ENCODE peak calls at places on chromosome 10, in eight cellular contexts. One of them, this sample, is unnamed.

GRCh38 chr10:121338206-121338991 is 259.8 kb downstream of the FGFR2 start:
- DNase-seq in mesenchymal stem cell: no peak
- DNase-seq in lower lobe of right lung: no peak
- DNase-seq in SK-N-SH: no peak
- DNase-seq in psoas muscle: no peak
- DNase-seq in suprapubic skin: no peak
- DNase-seq in tibial nerve: no peak
- DNase-seq in left ventricle myocardium inferior: no peak
- DNase-seq in this sample: no peak

GRCh38 chr10:17981766-17982380 is 30.2 kb downstream of the SLC39A12 start:
- DNase-seq in mesenchymal stem cell: peak; percentile 84
- DNase-seq in lower lobe of right lung: no peak
- DNase-seq in SK-N-SH: no peak
- DNase-seq in psoas muscle: no peak
- DNase-seq in suprapubic skin: no peak
- DNase-seq in tibial nerve: no peak
- DNase-seq in left ventricle myocardium inferior: no peak
- DNase-seq in this sample: no peak

GRCh38 chr10:13829790-13830189 is 243.0 kb downstream of the PRPF18 start:
- DNase-seq in mesenchymal stem cell: no peak
- DNase-seq in lower lobe of right lung: no peak
- DNase-seq in SK-N-SH: no peak
- DNase-seq in psoas muscle: no peak
- DNase-seq in suprapubic skin: no peak
- DNase-seq in tibial nerve: no peak
- DNase-seq in left ventricle myocardium inferior: no peak
- DNase-seq in this sample: no peak

GRCh38 chr10:70296406-70296899 is 12.6 kb upstream of the NPFFR1 start:
- DNase-seq in mesenchymal stem cell: peak; percentile 81
- DNase-seq in lower lobe of right lung: peak; percentile 86
- DNase-seq in SK-N-SH: peak; percentile 80
- DNase-seq in psoas muscle: peak; percentile 91
- DNase-seq in suprapubic skin: peak; percentile 92
- DNase-seq in tibial nerve: peak; percentile 80
- DNase-seq in left ventricle myocardium inferior: peak; percentile 91
- DNase-seq in this sample: peak; percentile 88

GRCh38 chr10:43204943-43205671 is 61.8 kb downstream of the RASGEF1A start:
- DNase-seq in mesenchymal stem cell: peak; percentile 67
- DNase-seq in lower lobe of right lung: peak; percentile 70
- DNase-seq in SK-N-SH: peak; percentile 84
- DNase-seq in psoas muscle: peak; percentile 36
- DNase-seq in suprapubic skin: peak; percentile 57
- DNase-seq in tibial nerve: no peak
- DNase-seq in left ventricle myocardium inferior: no peak
- DNase-seq in this sample: peak; percentile 78

GRCh38 chr10:110923856-110924493 is 4.6 kb downstream of the SHOC2 start:
- DNase-seq in mesenchymal stem cell: peak; percentile 14
- DNase-seq in lower lobe of right lung: no peak
- DNase-seq in SK-N-SH: no peak
- DNase-seq in psoas muscle: no peak
- DNase-seq in suprapubic skin: no peak
- DNase-seq in tibial nerve: no peak
- DNase-seq in left ventricle myocardium inferior: no peak
- DNase-seq in this sample: no peak

GRCh38 chr10:86857097-86857825 is 100.2 kb downstream of the MMRN2 start:
- DNase-seq in mesenchymal stem cell: peak; percentile 52
- DNase-seq in lower lobe of right lung: no peak
- DNase-seq in SK-N-SH: no peak
- DNase-seq in psoas muscle: no peak
- DNase-seq in suprapubic skin: no peak
- DNase-seq in tibial nerve: no peak
- DNase-seq in left ventricle myocardium inferior: no peak
- DNase-seq in this sample: no peak

GRCh38 chr10:27717191-27717590 is 28.4 kb downstream of the MKX start:
- DNase-seq in mesenchymal stem cell: no peak
- DNase-seq in lower lobe of right lung: no peak
- DNase-seq in SK-N-SH: no peak
- DNase-seq in psoas muscle: no peak
- DNase-seq in suprapubic skin: no peak
- DNase-seq in tibial nerve: no peak
- DNase-seq in left ventricle myocardium inferior: no peak
- DNase-seq in this sample: no peak

GRCh38 chr10:132630666-132631347 is 93.2 kb downstream of the INPP5A start:
- DNase-seq in mesenchymal stem cell: no peak
- DNase-seq in lower lobe of right lung: peak; percentile 51
- DNase-seq in SK-N-SH: no peak
- DNase-seq in psoas muscle: peak; percentile 76
- DNase-seq in suprapubic skin: peak; percentile 71
- DNase-seq in tibial nerve: peak; percentile 65
- DNase-seq in left ventricle myocardium inferior: peak; percentile 84
- DNase-seq in this sample: peak; percentile 83

GRCh38 chr10:34163075-34163905 is 651.8 kb downstream of the PARD3 start:
- DNase-seq in mesenchymal stem cell: peak; percentile 59
- DNase-seq in lower lobe of right lung: no peak
- DNase-seq in SK-N-SH: no peak
- DNase-seq in psoas muscle: no peak
- DNase-seq in suprapubic skin: no peak
- DNase-seq in tibial nerve: no peak
- DNase-seq in left ventricle myocardium inferior: no peak
- DNase-seq in this sample: no peak

GRCh38 chr10:131452926-131453771 is 141.6 kb upstream of the TCERG1L start:
- DNase-seq in mesenchymal stem cell: no peak
- DNase-seq in lower lobe of right lung: no peak
- DNase-seq in SK-N-SH: no peak
- DNase-seq in psoas muscle: no peak
- DNase-seq in suprapubic skin: no peak
- DNase-seq in tibial nerve: no peak
- DNase-seq in left ventricle myocardium inferior: peak; percentile 29
- DNase-seq in this sample: peak; percentile 85

GRCh38 chr10:80133221-80133620 is 691 bp downstream of the PLAC9 start:
- DNase-seq in mesenchymal stem cell: no peak
- DNase-seq in lower lobe of right lung: no peak
- DNase-seq in SK-N-SH: no peak
- DNase-seq in psoas muscle: peak; percentile 57
- DNase-seq in suprapubic skin: peak; percentile 85
- DNase-seq in tibial nerve: no peak
- DNase-seq in left ventricle myocardium inferior: peak; percentile 66
- DNase-seq in this sample: no peak

GRCh38 chr10:102994551-102995295 is 76.6 kb downstream of the CNNM2 start:
- DNase-seq in mesenchymal stem cell: peak; percentile 19
- DNase-seq in lower lobe of right lung: no peak
- DNase-seq in SK-N-SH: no peak
- DNase-seq in psoas muscle: no peak
- DNase-seq in suprapubic skin: no peak
- DNase-seq in tibial nerve: no peak
- DNase-seq in left ventricle myocardium inferior: no peak
- DNase-seq in this sample: no peak

GRCh38 chr10:35191523-35191922 is 64.9 kb downstream of the CREM start:
- DNase-seq in mesenchymal stem cell: peak; percentile 31
- DNase-seq in lower lobe of right lung: no peak
- DNase-seq in SK-N-SH: no peak
- DNase-seq in psoas muscle: peak; percentile 22
- DNase-seq in suprapubic skin: no peak
- DNase-seq in tibial nerve: peak; percentile 18
- DNase-seq in left ventricle myocardium inferior: no peak
- DNase-seq in this sample: no peak

GRCh38 chr10:23417254-23417653 is 21.6 kb upstream of the OTUD1 start:
- DNase-seq in mesenchymal stem cell: no peak
- DNase-seq in lower lobe of right lung: no peak
- DNase-seq in SK-N-SH: no peak
- DNase-seq in psoas muscle: no peak
- DNase-seq in suprapubic skin: no peak
- DNase-seq in tibial nerve: no peak
- DNase-seq in left ventricle myocardium inferior: no peak
- DNase-seq in this sample: no peak

GRCh38 chr10:42999385-43000020 is 77.4 kb upstream of the RET start:
- DNase-seq in mesenchymal stem cell: no peak
- DNase-seq in lower lobe of right lung: no peak
- DNase-seq in SK-N-SH: peak; percentile 19
- DNase-seq in psoas muscle: no peak
- DNase-seq in suprapubic skin: no peak
- DNase-seq in tibial nerve: no peak
- DNase-seq in left ventricle myocardium inferior: no peak
- DNase-seq in this sample: no peak

GRCh38 chr10:62620491-62620890 is 184.0 kb upstream of the ADO start:
- DNase-seq in mesenchymal stem cell: no peak
- DNase-seq in lower lobe of right lung: peak; percentile 55
- DNase-seq in SK-N-SH: no peak
- DNase-seq in psoas muscle: no peak
- DNase-seq in suprapubic skin: no peak
- DNase-seq in tibial nerve: no peak
- DNase-seq in left ventricle myocardium inferior: no peak
- DNase-seq in this sample: no peak

GRCh38 chr10:133445751-133446708 is 7.7 kb upstream of the SCART1 start:
- DNase-seq in mesenchymal stem cell: no peak
- DNase-seq in lower lobe of right lung: no peak
- DNase-seq in SK-N-SH: no peak
- DNase-seq in psoas muscle: peak; percentile 16
- DNase-seq in suprapubic skin: no peak
- DNase-seq in tibial nerve: no peak
- DNase-seq in left ventricle myocardium inferior: no peak
- DNase-seq in this sample: peak; percentile 52

GRCh38 chr10:55180357-55180756 is 379.3 kb upstream of the PCDH15 start:
- DNase-seq in mesenchymal stem cell: no peak
- DNase-seq in lower lobe of right lung: no peak
- DNase-seq in SK-N-SH: no peak
- DNase-seq in psoas muscle: no peak
- DNase-seq in suprapubic skin: no peak
- DNase-seq in tibial nerve: no peak
- DNase-seq in left ventricle myocardium inferior: no peak
- DNase-seq in this sample: no peak

GRCh38 chr10:131187886-131188285 is 123.6 kb downstream of the TCERG1L start:
- DNase-seq in mesenchymal stem cell: no peak
- DNase-seq in lower lobe of right lung: no peak
- DNase-seq in SK-N-SH: no peak
- DNase-seq in psoas muscle: no peak
- DNase-seq in suprapubic skin: no peak
- DNase-seq in tibial nerve: no peak
- DNase-seq in left ventricle myocardium inferior: no peak
- DNase-seq in this sample: peak; percentile 32

GRCh38 chr10:104331208-104331838 is 6.9 kb downstream of the ITPRIP start:
- DNase-seq in mesenchymal stem cell: peak; percentile 72
- DNase-seq in lower lobe of right lung: no peak
- DNase-seq in SK-N-SH: no peak
- DNase-seq in psoas muscle: no peak
- DNase-seq in suprapubic skin: peak; percentile 59
- DNase-seq in tibial nerve: no peak
- DNase-seq in left ventricle myocardium inferior: no peak
- DNase-seq in this sample: peak; percentile 45

GRCh38 chr10:36109399-36110023 is 467.4 kb upstream of the FZD8 start:
- DNase-seq in mesenchymal stem cell: no peak
- DNase-seq in lower lobe of right lung: no peak
- DNase-seq in SK-N-SH: no peak
- DNase-seq in psoas muscle: no peak
- DNase-seq in suprapubic skin: no peak
- DNase-seq in tibial nerve: no peak
- DNase-seq in left ventricle myocardium inferior: no peak
- DNase-seq in this sample: no peak

GRCh38 chr10:15300697-15301096 is 70.4 kb downstream of the FAM171A1 start:
- DNase-seq in mesenchymal stem cell: no peak
- DNase-seq in lower lobe of right lung: no peak
- DNase-seq in SK-N-SH: no peak
- DNase-seq in psoas muscle: no peak
- DNase-seq in suprapubic skin: no peak
- DNase-seq in tibial nerve: no peak
- DNase-seq in left ventricle myocardium inferior: no peak
- DNase-seq in this sample: no peak
- H3K27ac ChIP-seq in mesenchymal stem cell: no peak overlapping the region
- H3K27ac ChIP-seq in lower lobe of right lung: no peak overlapping the region
- H3K27ac ChIP-seq in SK-N-SH: no peak overlapping the region
- H3K27ac ChIP-seq in psoas muscle: no peak overlapping the region
- H3K27ac ChIP-seq in suprapubic skin: no peak overlapping the region
- H3K27ac ChIP-seq in tibial nerve: peak overlapping the region; percentile 5
- H3K27ac ChIP-seq in left ventricle myocardium inferior: peak overlapping the region; percentile 59
- H3K27ac ChIP-seq in this sample: no peak overlapping the region

DNA sequence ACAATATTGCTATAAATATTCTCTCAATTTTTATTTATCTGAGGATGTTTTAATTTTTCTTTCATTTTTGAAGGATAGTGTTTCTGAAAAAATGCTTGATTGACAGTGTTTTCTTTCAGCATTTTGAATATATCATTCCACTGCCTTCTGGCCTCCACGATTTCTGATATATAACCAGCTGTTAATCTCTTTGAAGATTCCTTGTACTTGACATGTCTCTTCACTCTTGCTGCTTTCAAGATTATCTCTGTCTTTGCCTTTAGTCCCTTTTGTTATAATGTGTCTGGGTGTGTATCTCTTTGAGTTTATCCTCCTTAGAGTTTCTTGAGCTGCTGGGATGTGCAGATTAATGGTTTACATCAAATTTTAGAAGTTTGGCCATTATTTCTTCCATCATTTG is 22.8 kb upstream of the DNAJC1 start:
- DNase-seq in mesenchymal stem cell: no peak
- DNase-seq in lower lobe of right lung: no peak
- DNase-seq in SK-N-SH: no peak
- DNase-seq in psoas muscle: no peak
- DNase-seq in suprapubic skin: no peak
- DNase-seq in tibial nerve: no peak
- DNase-seq in left ventricle myocardium inferior: no peak
- DNase-seq in this sample: no peak
- H3K27ac ChIP-seq in mesenchymal stem cell: no peak overlapping the region
- H3K27ac ChIP-seq in lower lobe of right lung: no peak overlapping the region
- H3K27ac ChIP-seq in SK-N-SH: no peak overlapping the region
- H3K27ac ChIP-seq in psoas muscle: no peak overlapping the region
- H3K27ac ChIP-seq in suprapubic skin: no peak overlapping the region
- H3K27ac ChIP-seq in tibial nerve: no peak overlapping the region
- H3K27ac ChIP-seq in left ventricle myocardium inferior: no peak overlapping the region
- H3K27ac ChIP-seq in this sample: no peak overlapping the region

DNA sequence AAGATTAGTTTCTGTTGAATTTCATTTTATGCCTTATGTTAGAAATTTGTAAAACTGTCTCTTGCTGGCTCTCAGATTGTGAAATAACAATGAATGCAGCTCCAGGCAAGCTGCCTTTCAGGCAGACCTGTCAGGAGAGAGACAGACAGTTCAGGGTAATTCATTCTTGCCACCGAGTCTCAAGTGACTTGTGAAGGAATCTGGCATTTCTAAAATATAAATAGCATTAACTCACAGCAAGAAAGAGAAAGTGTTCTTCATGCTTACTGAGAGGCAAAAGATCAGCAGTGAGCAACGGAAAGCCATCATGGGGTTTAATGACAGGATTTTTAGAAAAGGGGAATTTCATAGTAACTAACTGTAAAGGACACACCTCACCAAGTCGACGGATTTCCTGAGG is 442.3 kb upstream of the AKR1E2 start:
- DNase-seq in mesenchymal stem cell: peak; percentile 45
- DNase-seq in lower lobe of right lung: no peak
- DNase-seq in SK-N-SH: no peak
- DNase-seq in psoas muscle: no peak
- DNase-seq in suprapubic skin: no peak
- DNase-seq in tibial nerve: no peak
- DNase-seq in left ventricle myocardium inferior: no peak
- DNase-seq in this sample: no peak
- H3K27ac ChIP-seq in mesenchymal stem cell: peak overlapping the region; percentile 40
- H3K27ac ChIP-seq in lower lobe of right lung: no peak overlapping the region
- H3K27ac ChIP-seq in SK-N-SH: no peak overlapping the region
- H3K27ac ChIP-seq in psoas muscle: no peak overlapping the region
- H3K27ac ChIP-seq in suprapubic skin: no peak overlapping the region
- H3K27ac ChIP-seq in tibial nerve: no peak overlapping the region
- H3K27ac ChIP-seq in left ventricle myocardium inferior: no peak overlapping the region
- H3K27ac ChIP-seq in this sample: no peak overlapping the region

DNA sequence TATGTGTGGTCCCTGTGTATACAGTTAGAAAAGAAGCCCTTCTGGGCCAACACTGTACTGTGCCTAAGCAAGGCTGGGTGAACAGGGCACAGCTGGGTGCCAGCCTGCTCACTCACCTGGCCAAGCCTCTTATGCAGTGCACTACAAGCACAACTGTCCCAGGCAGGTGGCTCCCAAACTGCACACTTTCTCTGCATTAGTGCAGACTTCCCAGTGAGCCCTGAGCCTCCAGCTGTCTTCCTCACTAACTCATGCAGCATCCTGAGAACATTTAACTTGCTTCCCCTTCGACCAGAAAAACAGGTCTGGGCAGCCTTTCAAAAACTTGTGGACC is 21.9 kb downstream of the TMEM72 start:
- DNase-seq in mesenchymal stem cell: no peak
- DNase-seq in lower lobe of right lung: no peak
- DNase-seq in SK-N-SH: no peak
- DNase-seq in psoas muscle: no peak
- DNase-seq in suprapubic skin: no peak
- DNase-seq in tibial nerve: no peak
- DNase-seq in left ventricle myocardium inferior: no peak
- DNase-seq in this sample: no peak
- H3K27ac ChIP-seq in mesenchymal stem cell: no peak overlapping the region
- H3K27ac ChIP-seq in lower lobe of right lung: no peak overlapping the region
- H3K27ac ChIP-seq in SK-N-SH: no peak overlapping the region
- H3K27ac ChIP-seq in psoas muscle: no peak overlapping the region
- H3K27ac ChIP-seq in suprapubic skin: no peak overlapping the region
- H3K27ac ChIP-seq in tibial nerve: peak overlapping the region; percentile 81
- H3K27ac ChIP-seq in left ventricle myocardium inferior: peak overlapping the region; percentile 39
- H3K27ac ChIP-seq in this sample: no peak overlapping the region